ENCODE peak calls at places on chromosome 3, in eight cellular contexts. D is left colon; Y is NCI-H2107; G is DMS153; N is GM12864; Q is Jurkat, Clone E6-1; J is dorsolateral prefrontal cortex; T is HCT116. X is an unnamed sample.

GRCh38 chr3:180624714-180625113 is 22.8 kb downstream of the TTC14 start:
- DNase-seq in N (no peak), Y (no peak), G (no peak), J (no peak), Q (no peak), D (no peak), T (no peak), X (no peak)

GRCh38 chr3:141425523-141426233 is 57.4 kb downstream of the ZBTB38 start:
- DNase-seq in T (no peak), Q (no peak), D (no peak), J (no peak), Y (no peak), G (no peak), N (no peak), X (no peak)

GRCh38 chr3:9915252-9916141 is 1.4 kb upstream of the IL17RC start:
- DNase-seq in D (peak; percentile 81), N (no peak), Y (no peak), Q (no peak), G (no peak), J (peak; percentile 68), T (no peak), X (peak; percentile 43)

GRCh38 chr3:28476764-28477163 is 128.1 kb upstream of the AZI2 start:
- DNase-seq in G (no peak), Q (no peak), N (no peak), Y (no peak), T (no peak), J (no peak), D (no peak), X (no peak)

GRCh38 chr3:67037615-67038014 is 39.5 kb downstream of the KBTBD8 start:
- DNase-seq in D (no peak), J (no peak), G (no peak), N (no peak), Q (no peak), T (no peak), Y (no peak), X (no peak)

GRCh38 chr3:185656321-185656840 is 70.3 kb downstream of the SENP2 start:
- DNase-seq in J (no peak), D (no peak), G (no peak), Q (no peak), T (no peak), N (no peak), Y (no peak), X (no peak)

GRCh38 chr3:55750525-55750924 is 263.4 kb upstream of the WNT5A start:
- DNase-seq in D (peak; percentile 19), G (no peak), J (no peak), Q (no peak), N (no peak), Y (no peak), T (no peak), X (no peak)

GRCh38 chr3:141093971-141094401 is 42.8 kb downstream of the SPSB4 start:
- DNase-seq in Y (peak; percentile 35), Q (no peak), D (no peak), J (peak; percentile 58), N (no peak), T (no peak), G (peak; percentile 56), X (no peak)